ENCODE peak calls at places on chromosome 7, in seven cellular contexts. One of them, this sample, is unnamed.
A peak's percentile ranks its signal among the peaks of the same experiment; 100 is the strongest.

GRCh38 chr7:17369686-17370426 is 71.4 kb downstream of the AHR start:
- DNase-seq in NCI-H2171: no peak
- DNase-seq in T-helper 17 cell: no peak
- DNase-seq in foreskin keratinocyte: peak; percentile 63
- DNase-seq in EL: peak; percentile 83
- DNase-seq in GM23248: peak; percentile 95
- DNase-seq in RWPE1: peak; percentile 80
- DNase-seq in this sample: no peak

GRCh38 chr7:1218541-1219165 is 14.0 kb upstream of the UNCX start:
- DNase-seq in NCI-H2171: no peak
- DNase-seq in T-helper 17 cell: no peak
- DNase-seq in foreskin keratinocyte: no peak
- DNase-seq in EL: no peak
- DNase-seq in GM23248: no peak
- DNase-seq in RWPE1: no peak
- DNase-seq in this sample: no peak

GRCh38 chr7:43647772-43648643 is 65.1 kb downstream of the STK17A start:
- DNase-seq in NCI-H2171: peak; percentile 72
- DNase-seq in T-helper 17 cell: no peak
- DNase-seq in foreskin keratinocyte: peak; percentile 96
- DNase-seq in EL: peak; percentile 99
- DNase-seq in GM23248: peak; percentile 99
- DNase-seq in RWPE1: peak; percentile 91
- DNase-seq in this sample: no peak

GRCh38 chr7:20532841-20533240 is 82.6 kb upstream of the ABCB5 start:
- DNase-seq in NCI-H2171: no peak
- DNase-seq in T-helper 17 cell: no peak
- DNase-seq in foreskin keratinocyte: no peak
- DNase-seq in EL: no peak
- DNase-seq in GM23248: peak; percentile 14
- DNase-seq in RWPE1: no peak
- DNase-seq in this sample: no peak

GRCh38 chr7:98755138-98755898 is 114.5 kb downstream of the TMEM130 start:
- DNase-seq in NCI-H2171: no peak
- DNase-seq in T-helper 17 cell: no peak
- DNase-seq in foreskin keratinocyte: no peak
- DNase-seq in EL: no peak
- DNase-seq in GM23248: no peak
- DNase-seq in RWPE1: no peak
- DNase-seq in this sample: no peak

GRCh38 chr7:98283127-98283886 is 1.8 kb downstream of the BRI3 start:
- DNase-seq in NCI-H2171: no peak
- DNase-seq in T-helper 17 cell: no peak
- DNase-seq in foreskin keratinocyte: no peak
- DNase-seq in EL: peak; percentile 68
- DNase-seq in GM23248: peak; percentile 88
- DNase-seq in RWPE1: no peak
- DNase-seq in this sample: no peak

GRCh38 chr7:100803398-100804161 is 23.7 kb downstream of the EPHB4 start:
- DNase-seq in NCI-H2171: peak; percentile 95
- DNase-seq in T-helper 17 cell: no peak
- DNase-seq in foreskin keratinocyte: peak; percentile 54
- DNase-seq in EL: peak; percentile 90
- DNase-seq in GM23248: peak; percentile 94
- DNase-seq in RWPE1: peak; percentile 96
- DNase-seq in this sample: no peak

GRCh38 chr7:27442446-27442845 is 199.8 kb downstream of the EVX1 start:
- DNase-seq in NCI-H2171: no peak
- DNase-seq in T-helper 17 cell: no peak
- DNase-seq in foreskin keratinocyte: peak; percentile 57
- DNase-seq in EL: peak; percentile 90
- DNase-seq in GM23248: peak; percentile 80
- DNase-seq in RWPE1: peak; percentile 86
- DNase-seq in this sample: no peak